ENCODE peak calls at places on chromosomes 16 and 17, in six cellular contexts. X is transverse colon, M is sigmoid colon, O is H1, K is stomach, E is suprapubic skin. D is an unnamed sample.

GRCh38 chr16:88383401-88384221 is 852 bp downstream of the ZNF469 start:
- DNase-seq in E (no peak), K (peak; percentile 43), X (no peak), M (peak; percentile 71), O (no peak), D (no peak)

GRCh38 chr16:88697116-88697830 is 8.9 kb downstream of the RNF166 start:
- DNase-seq in O (no peak), M (no peak), E (no peak), K (no peak), X (no peak), D (no peak)

GRCh38 chr17:10631048-10631700 is 25.9 kb downstream of the MYH3 start:
- DNase-seq in X (peak; percentile 19), M (no peak), E (no peak), K (no peak), O (peak; percentile 85), D (no peak)

GRCh38 chr16:13176711-13177110 is 275.3 kb downstream of the SHISA9 start:
- DNase-seq in K (no peak), E (no peak), M (no peak), X (no peak), O (no peak), D (no peak)

GRCh38 chr17:31394544-31394943 is 3.1 kb downstream of the RAB11FIP4 start:
- DNase-seq in E (peak; percentile 77), O (peak; percentile 88), M (no peak), K (peak; percentile 53), X (no peak), D (no peak)

GRCh38 chr16:47699090-47699489 is 238.0 kb downstream of the PHKB start:
- DNase-seq in O (no peak), E (no peak), X (no peak), M (no peak), K (no peak), D (no peak)

GRCh38 chr17:80703109-80703508 is 158.5 kb downstream of the RPTOR start:
- DNase-seq in X (no peak), E (no peak), O (no peak), M (no peak), K (no peak), D (no peak)

GRCh38 chr16:642189-643049 is 791 bp downstream of the MCRIP2 start:
- DNase-seq in O (peak; percentile 73), E (no peak), K (peak; percentile 85), X (peak; percentile 86), M (peak; percentile 84), D (no peak)

GRCh38 chr17:82414548-82415281 is 3.4 kb upstream of the HEXD start:
- DNase-seq in K (peak; percentile 72), O (peak; percentile 94), M (peak; percentile 78), X (peak; percentile 73), E (no peak), D (no peak)

GRCh38 chr17:45743626-45744326 is 40.3 kb upstream of the CRHR1 start:
- DNase-seq in O (no peak), K (no peak), X (no peak), E (peak; percentile 64), M (peak; percentile 34), D (no peak)

GRCh38 chr17:79685121-79685520 is 45.6 kb upstream of the ENPP7 start:
- DNase-seq in O (no peak), M (no peak), X (no peak), K (no peak), E (no peak), D (no peak)

GRCh38 chr17:30570596-30571265 is 93.5 kb downstream of the GOSR1 start:
- DNase-seq in E (peak; percentile 59), O (no peak), K (no peak), X (no peak), M (no peak), D (no peak)

GRCh38 chr17:49978501-49978900 is 9.5 kb downstream of the DLX4 start:
- DNase-seq in K (no peak), X (no peak), E (no peak), M (no peak), O (no peak), D (no peak)

GRCh38 chr17:48051706-48052486 is 3.7 kb downstream of the NFE2L1 start:
- DNase-seq in O (no peak), K (peak; percentile 38), E (no peak), X (peak; percentile 50), M (peak; percentile 81), D (peak; percentile 93)

GRCh38 chr17:78484300-78485159 is 92.7 kb downstream of the DNAH17 start:
- DNase-seq in K (peak; percentile 31), E (no peak), O (peak; percentile 96), M (no peak), X (peak; percentile 51), D (no peak)

GRCh38 chr16:10754941-10755340 is 11.3 kb downstream of the NUBP1 start:
- DNase-seq in K (no peak), M (no peak), O (no peak), X (no peak), E (no peak), D (no peak)

GRCh38 chr17:60354223-60354622 is 37.7 kb downstream of the USP32 start:
- DNase-seq in X (no peak), K (no peak), M (no peak), E (no peak), O (no peak), D (no peak)

GRCh38 chr17:32021618-32021955 is 14.4 kb downstream of the LRRC37B start:
- DNase-seq in O (no peak), M (no peak), E (no peak), X (no peak), K (no peak), D (no peak)

GRCh38 chr17:3602499-3602898 is 6.7 kb downstream of the TRPV1 start:
- DNase-seq in X (no peak), M (no peak), O (peak; percentile 64), E (no peak), K (no peak), D (no peak)

GRCh38 chr17:63641678-63642077 is 19.5 kb downstream of the MAP3K3 start:
- DNase-seq in M (no peak), E (no peak), O (no peak), K (no peak), X (peak; percentile 23), D (no peak)

GRCh38 chr17:40341808-40342574 is 22.5 kb downstream of the GJD3 start:
- DNase-seq in O (peak; percentile 88), K (peak; percentile 81), E (peak; percentile 93), M (peak; percentile 92), X (peak; percentile 86), D (no peak)

GRCh38 chr17:65198653-65199382 is 61.6 kb downstream of the RGS9 start:
- DNase-seq in M (no peak), E (no peak), X (no peak), O (peak; percentile 55), K (no peak), D (no peak)

GRCh38 chr16:20383106-20384029 is 21.2 kb downstream of the PDILT start:
- DNase-seq in X (peak; percentile 47), E (no peak), O (peak; percentile 82), K (peak; percentile 55), M (peak; percentile 74), D (no peak)

GRCh38 chr17:47220531-47220999 is 11.4 kb downstream of the MYL4 start:
- DNase-seq in M (no peak), K (no peak), X (no peak), E (peak; percentile 41), O (no peak), D (no peak)

GRCh38 chr17:78844301-78845005 is 3.8 kb upstream of the USP36 start:
- DNase-seq in M (no peak), O (no peak), K (no peak), E (no peak), X (no peak), D (no peak)

GRCh38 chr16:81588326-81589081 is 143.9 kb downstream of the CMIP start:
- DNase-seq in E (no peak), O (no peak), M (no peak), X (no peak), K (no peak), D (no peak)

GRCh38 chr17:63974594-63975192 is 2.0 kb upstream of the SCN4A start:
- DNase-seq in O (no peak), E (no peak), X (no peak), M (no peak), K (no peak), D (no peak)

GRCh38 chr17:21126645-21127507 is at the start of gene DHRS7B:
- DNase-seq in K (peak; percentile 98), X (peak; percentile 98), E (peak; percentile 98), M (peak; percentile 98), O (peak; percentile 98), D (peak; percentile 99)
- TF ChIP-seq POLR2A in K (no peak), X (peak; percentile 90), E (peak; percentile 41), M (peak; percentile 31), O (peak; percentile 90), D (no peak)

GRCh38 chr16:67163164-67163902 is 1.2 kb upstream of the HSF4 start:
- DNase-seq in M (peak; percentile 89), O (peak; percentile 73), X (no peak), E (no peak), K (no peak), D (no peak)
- TF ChIP-seq POLR2AphosphoS5 in M (peak; percentile 35), O (no peak), X (no peak), E (no peak), K (peak; percentile 52), D (peak; percentile 82)

DNA sequence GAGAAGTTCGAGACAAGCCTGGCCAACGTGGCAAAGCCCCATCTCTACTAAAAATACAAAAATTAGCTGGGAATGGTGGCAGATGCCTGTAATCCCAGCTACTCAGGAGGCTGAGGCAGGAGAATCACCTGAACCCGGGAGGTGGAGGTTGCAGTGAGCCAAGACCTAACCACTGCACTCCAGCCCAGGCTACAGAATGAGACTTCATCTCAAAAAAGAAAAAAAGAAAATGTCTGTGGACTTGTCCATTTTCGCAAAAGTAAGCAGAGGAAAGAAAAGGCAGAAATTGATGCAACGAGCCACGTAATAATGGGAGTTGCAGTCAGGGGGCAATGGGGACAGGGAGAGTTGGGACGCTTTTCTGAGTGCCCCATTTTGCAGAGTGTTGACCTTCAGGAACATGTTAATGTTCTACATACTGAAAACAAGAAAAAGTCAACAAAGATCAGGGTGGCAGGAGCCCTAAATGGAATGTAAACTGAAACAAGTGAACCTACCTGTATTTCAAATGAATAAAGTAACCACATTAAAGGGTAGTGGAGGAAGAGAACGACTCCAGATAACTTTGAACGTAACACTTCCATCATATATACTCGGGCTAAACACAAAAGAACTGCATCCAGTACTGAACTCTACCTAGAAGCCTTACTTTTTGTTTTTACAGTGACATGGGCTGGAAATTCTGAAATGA is 76.4 kb downstream of the CNGB1 start:
- DNase-seq in X (no peak), E (no peak), M (no peak), O (no peak), K (no peak), D (no peak)
- TF ChIP-seq EP300 in X (no peak), E (no peak), M (no peak), O (no peak), K (no peak), D (no peak)

DNA sequence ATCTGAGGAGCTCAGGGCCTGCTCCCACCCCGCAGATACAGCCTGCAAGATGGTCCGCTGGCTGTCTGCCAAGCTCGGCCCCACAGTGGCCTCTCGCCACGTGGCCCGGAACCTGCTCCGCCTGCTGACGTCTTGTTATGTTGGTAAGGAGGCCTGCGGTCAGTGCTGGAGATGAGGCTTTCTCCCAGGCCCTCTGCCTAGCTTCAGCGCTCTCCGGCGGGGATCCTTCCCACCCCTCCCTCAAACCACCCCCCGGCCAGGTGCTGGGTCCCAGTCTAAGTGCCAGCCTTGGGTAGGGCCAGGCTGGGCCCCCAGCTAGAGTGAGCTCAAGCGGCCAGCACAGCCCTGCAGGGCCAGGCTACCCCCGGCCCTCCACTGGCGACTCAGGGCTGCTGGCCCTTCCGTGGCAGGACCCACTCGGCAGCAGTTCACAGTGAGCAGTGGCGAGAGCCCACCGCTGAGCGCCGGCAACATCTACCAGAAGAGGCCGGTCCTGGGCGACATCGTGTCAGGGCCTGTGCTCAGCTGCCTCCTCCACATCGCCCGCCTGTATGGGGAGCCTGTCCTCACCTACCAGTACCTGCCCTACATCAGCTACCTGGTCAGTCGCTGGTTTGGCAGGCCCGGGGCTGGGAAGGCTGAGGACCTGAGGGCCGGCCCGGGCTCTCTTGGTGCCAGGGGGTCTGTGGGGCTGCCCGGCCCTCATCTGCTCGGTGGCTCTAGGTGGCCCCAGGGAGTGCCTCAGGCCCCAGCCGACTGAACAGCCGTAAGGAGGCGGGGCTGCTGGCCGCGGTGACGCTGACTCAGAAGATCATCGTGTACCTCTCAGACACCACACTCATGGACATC is 6.1 kb downstream of the WDR81 start:
- DNase-seq in E (peak; percentile 95), M (peak; percentile 95), K (peak; percentile 61), X (peak; percentile 67), O (no peak), D (no peak)
- TF ChIP-seq POLR2A in E (peak; percentile 50), M (no peak), K (no peak), X (peak; percentile 17), O (no peak), D (no peak)

D was measured in esophagus muscularis mucosa.